ENCODE peak calls at places on chromosome 10, in eight cellular contexts. K is SHP77, P is HepG2, B is IMR-90, H is MCF 10A, A is HCT116, U is thyroid gland, N is DMS153. Z is an unnamed sample.

GRCh38 chr10:63547628-63548356 is 26.6 kb downstream of the REEP3 start:
- DNase-seq in N (peak; percentile 41), U (no peak), P (no peak), A (no peak), H (no peak), K (no peak), B (peak; percentile 59), Z (no peak)

GRCh38 chr10:28922127-28922526 is 244.8 kb downstream of the BAMBI start:
- DNase-seq in U (no peak), N (no peak), P (peak; percentile 62), H (no peak), B (peak; percentile 77), K (no peak), A (no peak), Z (no peak)

GRCh38 chr10:24912214-24912613 is 40.2 kb downstream of the PRTFDC1 start:
- DNase-seq in A (no peak), U (no peak), P (no peak), H (no peak), B (peak; percentile 43), K (no peak), N (no peak), Z (no peak)

GRCh38 chr10:110006358-110007170 is 1.2 kb upstream of the ADD3 start:
- DNase-seq in H (peak; percentile 33), A (no peak), K (no peak), B (peak; percentile 70), U (no peak), P (peak; percentile 21), N (no peak), Z (peak; percentile 76)

GRCh38 chr10:62512732-62513475 is 138.7 kb downstream of the ZNF365 start:
- DNase-seq in U (no peak), K (no peak), P (no peak), B (no peak), N (no peak), H (no peak), A (no peak), Z (no peak)

GRCh38 chr10:47029181-47029971 is 118.1 kb downstream of the PTPN20 start:
- DNase-seq in H (no peak), B (no peak), N (no peak), U (no peak), P (no peak), K (no peak), A (no peak), Z (no peak)

GRCh38 chr10:123967626-123968243 is 76.1 kb upstream of the CPXM2 start:
- DNase-seq in K (peak; percentile 28), A (peak; percentile 49), U (peak; percentile 71), N (no peak), H (peak; percentile 68), B (peak; percentile 11), P (peak; percentile 33), Z (no peak)

GRCh38 chr10:59129867-59130266 is 46.6 kb upstream of the PHYHIPL start:
- DNase-seq in H (no peak), U (no peak), P (no peak), A (no peak), N (no peak), B (no peak), K (no peak), Z (no peak)

GRCh38 chr10:55803055-55803454 is 558.0 kb downstream of the ZWINT start:
- DNase-seq in B (no peak), A (no peak), K (no peak), H (no peak), P (no peak), U (no peak), N (no peak), Z (no peak)

GRCh38 chr10:116868722-116869121 is 19.4 kb downstream of the ENO4 start:
- DNase-seq in P (no peak), U (no peak), N (no peak), H (no peak), B (no peak), A (no peak), K (no peak), Z (no peak)

GRCh38 chr10:112789248-112789647 is 160.8 kb upstream of the TCF7L2 start:
- DNase-seq in P (no peak), K (no peak), A (no peak), U (no peak), H (no peak), B (no peak), N (no peak), Z (no peak)

GRCh38 chr10:74983383-74983782 is 128.1 kb upstream of the SAMD8 start:
- DNase-seq in B (no peak), H (peak; percentile 10), U (no peak), A (no peak), N (no peak), K (no peak), P (no peak), Z (no peak)

Z was measured in skeletal muscle cell.